ENCODE peak calls at places on chromosomes 7 and 10, in four cellular contexts. C is OCI-LY7, W is lower lobe of right lung, R is prostate gland. E is an unnamed sample. For H3K4me1, the result is how much of the 10 kb centered on the place peaks cover.

GRCh38 chr7:68492359-68492690 is 1106.0 kb upstream of the AUTS2 start:
- DNase-seq in C (no peak), W (no peak), R (no peak), E (no peak)

GRCh38 chr10:102674566-102674965 is 30.3 kb downstream of the TRIM8 start:
- DNase-seq in C (no peak), W (no peak), R (no peak), E (no peak)

GRCh38 chr10:10394933-10395658 is 622.6 kb upstream of the CELF2 start:
- DNase-seq in C (no peak), W (no peak), R (no peak), E (no peak)

GRCh38 chr10:75924309-75924920 is 493.0 kb downstream of the LRMDA start:
- DNase-seq in C (no peak), W (no peak), R (no peak), E (no peak)

GRCh38 chr7:22302951-22303423 is 54.0 kb downstream of the RAPGEF5 start:
- DNase-seq in C (no peak), W (no peak), R (no peak), E (no peak)

GRCh38 chr10:125473138-125473793 is 209.7 kb downstream of the TEX36 start:
- DNase-seq in C (no peak), W (no peak), R (no peak), E (no peak)

GRCh38 chr7:112572669-112573301 is 92.0 kb downstream of the LSMEM1 start:
- DNase-seq in C (peak), W (no peak), R (peak), E (no peak)

GRCh38 chr10:110859947-110860376 is 11.8 kb upstream of the PDCD4 start:
- DNase-seq in C (peak), W (no peak), R (no peak), E (no peak)

GRCh38 chr7:43758861-43759683 is 592 bp downstream of the BLVRA start:
- DNase-seq in C (peak), W (peak), R (no peak), E (peak)

GRCh38 chr10:77274046-77274795 is 363.4 kb downstream of the KCNMA1 start:
- DNase-seq in C (no peak), W (no peak), R (no peak), E (no peak)

GRCh38 chr10:60718891-60719290 is 59.4 kb upstream of the CDK1 start:
- DNase-seq in C (no peak), W (no peak), R (no peak), E (no peak)

GRCh38 chr7:14748461-14748860 is 154.1 kb downstream of the DGKB start:
- DNase-seq in C (no peak), W (no peak), R (no peak), E (no peak)

GRCh38 chr7:134433430-134433829 is 25.5 kb downstream of the AKR1B1 start:
- DNase-seq in C (no peak), W (no peak), R (no peak), E (no peak)

GRCh38 chr7:134434701-134435100 is 24.2 kb downstream of the AKR1B1 start:
- DNase-seq in C (no peak), W (no peak), R (no peak), E (no peak)

GRCh38 chr7:134435161-134435920 is 23.6 kb downstream of the AKR1B1 start:
- DNase-seq in C (no peak), W (no peak), R (no peak), E (no peak)

GRCh38 chr7:134431805-134432204 is 27.1 kb downstream of the AKR1B1 start:
- DNase-seq in C (no peak), W (no peak), R (no peak), E (no peak)

GRCh38 chr7:134432296-134433152 is 26.4 kb downstream of the AKR1B1 start:
- DNase-seq in C (peak), W (peak), R (peak), E (peak)
- H3K27ac ChIP-seq in C (no peak), W (peak), R (peak), E (no peak)

GRCh38 chr7:18151419-18151818 is 123.8 kb upstream of the PRPS1L1 start:
- DNase-seq in C (peak), W (no peak), R (no peak), E (no peak)
- TF ChIP-seq CTCF in C (peak), W (no peak), R (no peak), E (no peak)

DNA sequence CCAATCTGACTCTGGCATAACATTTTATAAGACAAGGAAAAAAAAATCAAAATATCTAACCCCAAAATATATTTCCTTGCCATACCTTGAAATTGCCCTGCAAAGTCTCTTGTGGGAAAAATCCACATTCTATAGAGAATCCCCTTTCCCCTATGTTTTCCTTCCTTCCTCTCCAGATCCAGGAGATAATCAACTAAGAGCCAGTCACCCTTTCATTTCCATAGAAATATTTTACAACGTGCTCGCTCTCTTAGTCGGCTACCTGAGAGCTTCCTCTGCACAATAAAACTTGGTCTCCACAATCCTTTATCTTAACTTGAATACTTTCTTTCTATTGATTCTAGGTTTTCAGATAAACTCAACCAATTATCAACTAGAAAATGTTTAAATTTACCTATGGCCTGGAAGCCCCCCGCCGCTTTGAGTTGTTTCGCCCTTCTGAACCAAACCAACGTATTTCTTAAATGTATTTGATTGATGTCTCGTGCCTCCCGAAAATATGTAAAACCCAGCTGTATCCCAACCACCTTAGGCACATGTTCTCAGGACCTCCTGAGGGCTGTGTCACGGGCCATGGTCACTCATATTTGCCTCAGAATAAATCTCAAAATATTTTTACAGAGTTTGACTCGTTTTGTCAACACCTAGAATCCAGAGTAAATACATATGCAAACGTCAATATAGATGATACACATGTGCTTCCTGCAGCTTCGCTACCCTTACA is 868 bp downstream of the PSAP start:
- DNase-seq in C (no peak), W (no peak), R (no peak), E (no peak)
- H3K4me1 ChIP-seq in C (half or more), W (half or more), R (under half), E (under half)

GRCh38 chr7:39587393-39587792 is 21.2 kb downstream of the YAE1 start:
- DNase-seq in C (no peak), W (no peak), R (no peak), E (no peak)
- H3K27ac ChIP-seq in C (no peak), W (no peak), R (no peak), E (no peak)

GRCh38 chr7:143387156-143387975 is 6.2 kb downstream of the ZYX start:
- DNase-seq in C (no peak), W (no peak), R (no peak), E (no peak)
- TF ChIP-seq CTCF in C (no peak), W (no peak), R (no peak), E (no peak)

GRCh38 chr7:4749798-4750197 is 25.6 kb upstream of the AP5Z1 start:
- DNase-seq in C (no peak), W (no peak), R (no peak), E (no peak)

GRCh38 chr7:4747746-4748145 is 27.7 kb upstream of the AP5Z1 start:
- DNase-seq in C (no peak), W (no peak), R (no peak), E (no peak)

GRCh38 chr7:4749363-4749762 is 26.1 kb upstream of the AP5Z1 start:
- DNase-seq in C (no peak), W (no peak), R (no peak), E (no peak)

GRCh38 chr7:4747013-4747412 is 28.4 kb upstream of the AP5Z1 start:
- DNase-seq in C (no peak), W (no peak), R (no peak), E (no peak)

GRCh38 chr7:4748267-4748666 is 27.2 kb upstream of the AP5Z1 start:
- DNase-seq in C (no peak), W (no peak), R (no peak), E (no peak)
- H3K4me1 ChIP-seq in C (under half), W (half or more), R (under half), E (under half)

GRCh38 chr10:70334526-70335245 is 47.7 kb downstream of the LRRC20 start:
- DNase-seq in C (no peak), W (no peak), R (no peak), E (no peak)

GRCh38 chr10:70335246-70335613 is 47.2 kb downstream of the LRRC20 start:
- DNase-seq in C (no peak), W (no peak), R (no peak), E (no peak)

GRCh38 chr10:70331486-70332268 is 47.9 kb upstream of the NPFFR1 start:
- DNase-seq in C (peak), W (no peak), R (peak), E (peak)

GRCh38 chr10:70331160-70331485 is 47.3 kb upstream of the NPFFR1 start:
- DNase-seq in C (no peak), W (no peak), R (no peak), E (no peak)

DNA sequence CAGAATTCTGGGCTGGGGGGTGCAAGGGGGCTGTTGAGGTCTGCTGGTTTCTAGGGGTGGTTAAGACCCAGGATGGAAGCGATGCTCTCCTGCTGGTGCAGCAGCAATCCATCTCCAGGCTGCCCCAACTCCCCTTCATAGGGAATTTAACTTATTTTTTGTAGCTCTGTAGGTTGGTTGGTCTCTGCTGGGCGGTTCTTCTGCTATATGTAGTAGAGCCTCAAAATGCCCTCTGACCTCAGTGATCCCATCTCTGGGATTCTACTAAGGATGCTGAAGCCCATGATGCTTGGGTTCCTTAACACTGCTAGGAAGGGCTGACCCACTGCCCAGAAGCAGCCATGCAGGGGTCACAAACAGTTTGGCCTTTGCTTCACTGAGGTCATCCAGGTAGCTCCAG is 49.2 kb downstream of the LRRC20 start:
- DNase-seq in C (no peak), W (no peak), R (no peak), E (no peak)
- H3K27ac ChIP-seq in C (no peak), W (no peak), R (no peak), E (no peak)

DNA sequence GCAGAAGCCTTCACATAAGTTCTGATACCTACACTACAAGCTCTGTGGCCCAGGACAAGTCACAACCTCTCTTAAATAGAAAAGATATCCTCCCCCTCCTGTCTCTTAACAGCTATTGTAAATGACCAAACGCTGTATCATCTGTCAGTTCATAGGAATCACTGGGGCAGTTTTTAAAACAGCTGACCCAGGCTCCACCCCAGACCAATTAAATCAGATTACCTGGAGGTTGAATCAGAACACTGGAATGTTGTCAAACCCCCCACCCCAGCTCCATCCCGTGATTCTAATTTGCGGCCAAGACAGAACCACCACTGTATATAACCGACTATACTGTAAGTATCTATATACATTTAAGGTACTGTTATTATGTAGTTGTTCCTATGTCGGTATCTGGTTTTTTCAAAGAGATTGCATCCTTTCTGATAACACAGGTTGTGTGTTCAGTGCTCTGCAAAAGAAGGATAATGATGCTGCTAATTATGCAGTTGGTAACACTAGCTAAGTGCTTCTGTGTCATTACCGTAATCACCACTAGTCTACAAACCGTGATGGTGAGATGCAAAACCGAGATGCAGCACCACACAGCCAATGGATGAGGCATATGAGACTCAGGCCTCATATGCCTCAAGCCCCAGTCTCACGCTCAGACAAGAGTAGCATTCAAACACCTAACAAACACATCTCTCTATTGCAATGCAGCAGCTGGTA is 47.4 kb downstream of the TNS3 start:
- DNase-seq in C (peak), W (no peak), R (no peak), E (no peak)
- TF ChIP-seq CTCF in C (peak), W (no peak), R (no peak), E (no peak)

GRCh38 chr10:27752673-27753237 is 7.1 kb upstream of the MKX start:
- DNase-seq in C (no peak), W (no peak), R (no peak), E (no peak)
- H3K4me1 ChIP-seq in C (under half), W (under half), R (under half), E (under half)

E was measured in thyroid gland.